ENCODE peak calls at places on chromosomes 4 and X, in four cellular contexts. One of them, this sample, is unnamed.

GRCh38 chr4:20253799-20254409 is 2.2 kb downstream of the SLIT2 start:
- DNase-seq in mesendoderm: peak; percentile 42
- DNase-seq in H1: no peak
- DNase-seq in IMR-90: peak; percentile 30
- DNase-seq in this sample: peak; percentile 35

GRCh38 chrX:41265615-41266014 is 68.3 kb upstream of the DDX3X start:
- DNase-seq in mesendoderm: no peak
- DNase-seq in H1: no peak
- DNase-seq in IMR-90: peak; percentile 69
- DNase-seq in this sample: no peak

GRCh38 chr4:656651-657337 is 17.3 kb downstream of the ATP5ME start:
- DNase-seq in mesendoderm: no peak
- DNase-seq in H1: no peak
- DNase-seq in IMR-90: no peak
- DNase-seq in this sample: no peak

GRCh38 chrX:39642071-39642470 is 455.7 kb downstream of the BCOR start:
- DNase-seq in mesendoderm: no peak
- DNase-seq in H1: no peak
- DNase-seq in IMR-90: no peak
- DNase-seq in this sample: no peak

GRCh38 chrX:78513996-78514745 is 145.0 kb downstream of the RTL3 start:
- DNase-seq in mesendoderm: no peak
- DNase-seq in H1: no peak
- DNase-seq in IMR-90: no peak
- DNase-seq in this sample: no peak

GRCh38 chr4:6368601-6369000 is 99.0 kb downstream of the WFS1 start:
- DNase-seq in mesendoderm: no peak
- DNase-seq in H1: no peak
- DNase-seq in IMR-90: no peak
- DNase-seq in this sample: no peak

GRCh38 chrX:24513416-24513815 is 48.3 kb downstream of the PDK3 start:
- DNase-seq in mesendoderm: no peak
- DNase-seq in H1: no peak
- DNase-seq in IMR-90: no peak
- DNase-seq in this sample: no peak

GRCh38 chr4:87559090-87559837 is 30.1 kb upstream of the SPARCL1 start:
- DNase-seq in mesendoderm: peak; percentile 78
- DNase-seq in H1: no peak
- DNase-seq in IMR-90: no peak
- DNase-seq in this sample: peak; percentile 58

GRCh38 chrX:9874483-9874882 is 88.3 kb downstream of the SHROOM2 start:
- DNase-seq in mesendoderm: no peak
- DNase-seq in H1: no peak
- DNase-seq in IMR-90: peak; percentile 25
- DNase-seq in this sample: no peak

GRCh38 chrX:155009994-155010472 is 12.5 kb downstream of the F8 start:
- DNase-seq in mesendoderm: no peak
- DNase-seq in H1: no peak
- DNase-seq in IMR-90: no peak
- DNase-seq in this sample: no peak

GRCh38 chr4:83905952-83906351 is 370.0 kb downstream of the GPAT3 start:
- DNase-seq in mesendoderm: peak; percentile 63
- DNase-seq in H1: no peak
- DNase-seq in IMR-90: no peak
- DNase-seq in this sample: peak; percentile 61

GRCh38 chr4:88866862-88867550 is 169.4 kb upstream of the NAP1L5 start:
- DNase-seq in mesendoderm: no peak
- DNase-seq in H1: no peak
- DNase-seq in IMR-90: peak; percentile 61
- DNase-seq in this sample: no peak

GRCh38 chrX:39729834-39730670 is 367.7 kb downstream of the BCOR start:
- DNase-seq in mesendoderm: no peak
- DNase-seq in H1: no peak
- DNase-seq in IMR-90: no peak
- DNase-seq in this sample: peak; percentile 75

GRCh38 chrX:10034740-10035260 is 67.6 kb downstream of the CLDN34 start:
- DNase-seq in mesendoderm: no peak
- DNase-seq in H1: no peak
- DNase-seq in IMR-90: no peak
- DNase-seq in this sample: no peak

GRCh38 chr4:15665738-15666365 is 10.7 kb upstream of the FBXL5 start:
- DNase-seq in mesendoderm: no peak
- DNase-seq in H1: no peak
- DNase-seq in IMR-90: peak; percentile 58
- DNase-seq in this sample: no peak

GRCh38 chr4:54959656-54960055 is 165.7 kb downstream of the KDR start:
- DNase-seq in mesendoderm: no peak
- DNase-seq in H1: no peak
- DNase-seq in IMR-90: peak; percentile 83
- DNase-seq in this sample: no peak

GRCh38 chrX:135688137-135688536 is 25.3 kb upstream of the CT45A1 start:
- DNase-seq in mesendoderm: no peak
- DNase-seq in H1: no peak
- DNase-seq in IMR-90: no peak
- DNase-seq in this sample: peak; percentile 43

GRCh38 chr4:40515398-40516293 is 114.0 kb downstream of the RBM47 start:
- DNase-seq in mesendoderm: peak; percentile 34
- DNase-seq in H1: no peak
- DNase-seq in IMR-90: no peak
- DNase-seq in this sample: peak; percentile 40

GRCh38 chr4:105714932-105715331 is 6.3 kb downstream of the GSTCD start:
- DNase-seq in mesendoderm: no peak
- DNase-seq in H1: no peak
- DNase-seq in IMR-90: no peak
- DNase-seq in this sample: no peak

GRCh38 chrX:68139791-68140190 is 293.5 kb downstream of the OPHN1 start:
- DNase-seq in mesendoderm: no peak
- DNase-seq in H1: no peak
- DNase-seq in IMR-90: peak; percentile 35
- DNase-seq in this sample: no peak

GRCh38 chr4:18034099-18034498 is 12.5 kb upstream of the LCORL start:
- DNase-seq in mesendoderm: no peak
- DNase-seq in H1: no peak
- DNase-seq in IMR-90: no peak
- DNase-seq in this sample: no peak

GRCh38 chr4:165207431-165208321 is at the start of gene KLHL2:
- DNase-seq in mesendoderm: peak; percentile 75
- DNase-seq in H1: no peak
- DNase-seq in IMR-90: peak; percentile 74
- DNase-seq in this sample: peak; percentile 79

DNA sequence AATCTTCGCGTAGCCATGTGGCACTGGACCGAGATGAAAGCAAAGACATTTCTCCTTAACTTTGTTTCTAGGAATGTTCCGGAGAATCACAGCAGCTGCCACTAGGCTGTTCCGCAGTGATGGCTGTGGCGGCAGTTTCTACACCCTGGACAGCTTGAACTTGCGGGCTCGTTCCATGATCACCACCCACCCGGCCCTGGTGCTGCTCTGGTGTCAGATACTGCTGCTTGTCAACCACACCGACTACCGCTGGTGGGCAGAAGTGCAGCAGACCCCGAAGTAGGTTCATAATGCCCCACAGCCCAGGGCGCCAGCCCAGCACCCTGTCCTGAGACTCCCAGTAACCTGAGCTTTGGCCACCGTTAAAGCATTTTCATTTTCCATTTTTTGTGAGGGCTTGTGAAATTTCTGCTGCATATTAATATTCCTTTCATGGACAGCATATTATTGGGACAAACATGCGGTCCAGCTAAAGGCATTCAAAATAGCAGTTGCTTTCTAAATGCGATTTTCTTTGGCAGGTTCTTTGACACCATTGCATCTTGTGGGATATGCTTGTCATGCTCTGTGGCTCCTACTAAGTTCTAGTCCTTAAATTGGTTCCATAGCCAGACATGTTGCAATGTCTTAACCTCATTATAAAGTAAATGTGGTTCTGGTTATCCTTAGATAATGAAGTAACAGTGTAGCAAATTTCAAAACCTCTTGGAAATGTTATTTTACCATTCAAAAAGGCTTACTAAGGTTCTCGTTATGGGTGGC is 49.1 kb upstream of the MSANTD1 start:
- DNase-seq in mesendoderm: no peak
- DNase-seq in H1: no peak
- DNase-seq in IMR-90: no peak
- DNase-seq in this sample: no peak
- H3K56ac ChIP-seq in mesendoderm: no peak overlapping the region
- H3K56ac ChIP-seq in H1: no peak overlapping the region
- H3K56ac ChIP-seq in IMR-90: no peak overlapping the region
- H3K56ac ChIP-seq in this sample: no peak overlapping the region

DNA sequence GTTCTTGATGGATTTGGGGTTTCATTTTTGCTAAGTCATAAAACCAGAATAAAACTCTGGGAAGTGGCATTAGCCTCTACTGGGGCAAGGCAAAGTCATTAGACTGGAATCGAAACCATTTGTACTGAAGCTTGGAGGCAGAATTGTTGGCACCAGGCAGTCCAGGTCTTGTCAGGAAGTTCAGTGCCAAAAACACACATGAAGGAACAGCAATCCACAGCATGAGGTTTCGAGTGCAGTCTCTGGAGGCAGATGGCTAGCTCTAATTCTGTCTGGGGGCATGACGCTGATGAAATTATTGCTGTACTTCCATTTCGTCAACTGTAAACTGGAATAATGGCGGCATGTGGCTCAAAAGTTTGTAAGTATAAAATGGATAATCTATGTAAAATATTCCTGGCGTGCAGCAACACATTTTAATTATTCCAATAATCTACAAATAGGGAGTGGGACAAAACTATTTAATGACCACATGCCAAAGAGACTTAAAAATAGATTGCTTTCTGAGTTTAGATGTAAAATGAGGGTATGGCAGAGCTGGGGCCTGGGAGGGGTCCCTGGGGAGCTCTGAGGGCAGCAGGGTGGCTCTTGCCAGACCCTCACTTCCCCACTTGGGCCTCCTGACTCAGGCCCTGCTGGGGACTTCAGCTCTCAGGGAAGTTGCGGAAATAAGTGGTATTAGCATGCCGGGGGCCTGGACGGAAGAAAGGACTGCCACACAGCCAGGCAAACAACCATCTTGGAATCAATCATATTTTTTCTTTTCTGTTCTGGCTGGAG is 18.8 kb upstream of the CENPU start:
- DNase-seq in mesendoderm: no peak
- DNase-seq in H1: no peak
- DNase-seq in IMR-90: no peak
- DNase-seq in this sample: no peak
- H2BK5ac ChIP-seq in mesendoderm: no peak overlapping the region
- H2BK5ac ChIP-seq in H1: no peak overlapping the region
- H2BK5ac ChIP-seq in IMR-90: no peak overlapping the region
- H2BK5ac ChIP-seq in this sample: no peak overlapping the region

GRCh38 chrX:27186671-27187070 is 276.5 kb downstream of the PPP4R3C start:
- DNase-seq in mesendoderm: peak; percentile 48
- DNase-seq in H1: no peak
- DNase-seq in IMR-90: peak; percentile 28
- DNase-seq in this sample: peak; percentile 28
- H3K56ac ChIP-seq in mesendoderm: no peak overlapping the region
- H3K56ac ChIP-seq in H1: no peak overlapping the region
- H3K56ac ChIP-seq in IMR-90: no peak overlapping the region
- H3K56ac ChIP-seq in this sample: no peak overlapping the region

GRCh38 chr4:9921326-9921725 is 100.0 kb downstream of the SLC2A9 start:
- DNase-seq in mesendoderm: peak; percentile 67
- DNase-seq in H1: peak; percentile 33
- DNase-seq in IMR-90: no peak
- DNase-seq in this sample: peak; percentile 68
- H2BK5ac ChIP-seq in mesendoderm: no peak overlapping the region
- H2BK5ac ChIP-seq in H1: no peak overlapping the region
- H2BK5ac ChIP-seq in IMR-90: no peak overlapping the region
- H2BK5ac ChIP-seq in this sample: no peak overlapping the region

DNA sequence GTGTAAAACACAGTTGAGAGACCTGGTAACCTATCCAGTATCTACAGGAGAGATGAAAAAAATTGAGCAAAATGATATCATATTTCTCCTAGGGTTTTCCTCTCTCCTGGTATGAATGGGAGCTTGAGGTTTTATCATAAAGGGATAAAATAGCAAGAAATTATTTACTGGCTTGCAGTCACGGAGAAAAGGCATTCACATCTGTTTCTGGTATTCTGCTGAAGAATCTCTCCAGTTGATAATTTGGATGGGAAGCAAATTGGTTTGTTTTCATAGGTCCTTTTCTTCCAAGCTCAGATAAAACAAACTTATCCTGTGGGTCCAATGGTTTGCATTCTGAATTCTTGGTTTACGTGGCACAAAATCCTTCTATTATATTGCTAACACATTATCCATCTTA is 83.1 kb upstream of the GYPA start:
- DNase-seq in mesendoderm: no peak
- DNase-seq in H1: no peak
- DNase-seq in IMR-90: no peak
- DNase-seq in this sample: no peak
- H3K56ac ChIP-seq in mesendoderm: no peak overlapping the region
- H3K56ac ChIP-seq in H1: no peak overlapping the region
- H3K56ac ChIP-seq in IMR-90: no peak overlapping the region
- H3K56ac ChIP-seq in this sample: no peak overlapping the region

DNA sequence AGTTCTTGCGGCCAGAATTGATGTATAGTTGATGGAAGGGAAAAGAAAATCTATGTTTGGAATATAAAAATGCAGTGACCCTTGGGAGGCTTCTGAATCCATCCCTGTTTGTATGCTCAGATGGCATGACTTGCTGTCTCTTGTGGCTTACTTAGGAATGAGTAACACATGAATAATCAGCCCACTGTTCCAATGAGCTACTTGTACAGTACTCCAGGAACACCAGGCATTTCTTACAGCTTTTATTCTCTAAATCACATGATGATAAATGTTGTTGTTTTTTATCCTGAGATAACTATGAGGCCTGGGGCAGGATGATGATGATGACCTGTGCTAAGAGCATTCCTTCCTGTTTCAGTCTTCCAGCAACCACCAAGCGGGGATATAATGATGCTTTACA is 18.9 kb downstream of the TMPRSS11E start:
- DNase-seq in mesendoderm: no peak
- DNase-seq in H1: no peak
- DNase-seq in IMR-90: peak; percentile 68
- DNase-seq in this sample: no peak
- H2BK5ac ChIP-seq in mesendoderm: no peak overlapping the region
- H2BK5ac ChIP-seq in H1: no peak overlapping the region
- H2BK5ac ChIP-seq in IMR-90: no peak overlapping the region
- H2BK5ac ChIP-seq in this sample: no peak overlapping the region

DNA sequence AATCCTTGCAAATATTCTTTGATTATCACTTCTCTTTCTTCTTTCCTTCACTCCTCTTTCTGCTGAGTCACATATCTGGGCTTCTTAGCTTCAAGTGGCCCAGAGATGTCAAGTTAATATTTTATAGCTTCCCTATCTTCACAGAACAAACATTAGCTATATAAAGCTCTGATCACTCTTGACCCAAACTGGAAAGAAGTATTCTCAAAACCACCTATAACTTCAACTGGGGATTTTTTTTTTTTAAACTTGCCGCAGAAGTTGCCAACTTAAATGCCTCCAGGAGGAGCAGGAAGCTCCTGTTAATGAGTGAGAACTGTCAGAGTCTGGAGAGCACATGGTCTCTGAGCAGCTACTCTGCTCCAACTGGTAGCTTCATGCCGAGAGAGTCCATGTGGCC is 233.3 kb upstream of the EDNRA start:
- DNase-seq in mesendoderm: peak; percentile 43
- DNase-seq in H1: no peak
- DNase-seq in IMR-90: peak; percentile 4
- DNase-seq in this sample: no peak
- H3K56ac ChIP-seq in mesendoderm: no peak overlapping the region
- H3K56ac ChIP-seq in H1: no peak overlapping the region
- H3K56ac ChIP-seq in IMR-90: no peak overlapping the region
- H3K56ac ChIP-seq in this sample: no peak overlapping the region

This sample was measured in H9.